ENCODE peak calls at places on chromosome 18, in ten cellular contexts. C is CD8-positive, alpha-beta T cell; A is cardiac muscle cell; K is left ventricle myocardium inferior; T is thoracic aorta; S is Caco-2; Q is adrenal gland; D is hepatocyte; W is fibroblast of lung; B is mesendoderm. J is an unnamed sample. For H3K4me1, the result is how much of the 10 kb centered on the place peaks cover.

GRCh38 chr18:52046842-52047241 is 293.2 kb upstream of the DCC start:
- DNase-seq in C (no peak), A (no peak), K (no peak), T (no peak), S (no peak), Q (no peak), D (no peak), W (no peak), B (no peak), J (no peak)

GRCh38 chr18:55096261-55097026 is 137.2 kb upstream of the CCDC68 start:
- DNase-seq in C (no peak), A (peak), K (no peak), T (no peak), S (peak), Q (peak), D (peak), W (peak), B (peak), J (peak)

GRCh38 chr18:31596081-31596872 is 4.6 kb downstream of the TTR start:
- DNase-seq in C (no peak), A (no peak), K (no peak), T (no peak), S (no peak), Q (no peak), D (no peak), W (no peak), B (no peak), J (no peak)

GRCh38 chr18:75268206-75268605 is 57.6 kb downstream of the TSHZ1 start:
- DNase-seq in C (no peak), A (no peak), K (no peak), T (no peak), S (no peak), Q (no peak), D (no peak), W (no peak), B (no peak), J (no peak)

GRCh38 chr18:44715245-44715644 is 34.6 kb downstream of the SETBP1 start:
- DNase-seq in C (no peak), A (no peak), K (no peak), T (no peak), S (no peak), Q (no peak), D (peak), W (peak), B (peak), J (no peak)

GRCh38 chr18:26406854-26407517 is 141.4 kb downstream of the KCTD1 start:
- DNase-seq in C (no peak), A (no peak), K (no peak), T (no peak), S (no peak), Q (no peak), D (no peak), W (no peak), B (no peak), J (no peak)

GRCh38 chr18:79553696-79554095 is 125.9 kb upstream of the CTDP1 start:
- DNase-seq in C (no peak), A (no peak), K (no peak), T (no peak), S (no peak), Q (no peak), D (no peak), W (no peak), B (no peak), J (no peak)

GRCh38 chr18:74496508-74497307 is 545 bp downstream of the CNDP2 start:
- DNase-seq in C (peak), A (peak), K (peak), T (no peak), S (peak), Q (peak), D (peak), W (peak), B (peak), J (peak)

GRCh38 chr18:31241900-31242409 is 76.0 kb upstream of the DSG1 start:
- DNase-seq in C (no peak), A (peak), K (no peak), T (no peak), S (peak), Q (no peak), D (peak), W (no peak), B (peak), J (peak)

GRCh38 chr18:4854664-4855063 is 342.4 kb downstream of the AKAIN1 start:
- DNase-seq in C (no peak), A (no peak), K (no peak), T (no peak), S (no peak), Q (no peak), D (no peak), W (no peak), B (no peak), J (peak)

GRCh38 chr18:54607213-54607934 is 16.3 kb downstream of the DYNAP start:
- DNase-seq in C (no peak), A (peak), K (no peak), T (no peak), S (peak), Q (no peak), D (peak), W (no peak), B (peak), J (peak)

GRCh38 chr18:215448-216010 is 52.3 kb downstream of the THOC1 start:
- DNase-seq in C (no peak), A (no peak), K (no peak), T (no peak), S (no peak), Q (no peak), D (no peak), W (no peak), B (peak), J (no peak)

GRCh38 chr18:7596133-7596532 is 29.0 kb downstream of the PTPRM start:
- DNase-seq in C (no peak), A (no peak), K (no peak), T (no peak), S (no peak), Q (no peak), D (no peak), W (no peak), B (no peak), J (no peak)

GRCh38 chr18:56044239-56044638 is 456.2 kb upstream of the TCF4 start:
- DNase-seq in C (no peak), A (no peak), K (no peak), T (no peak), S (no peak), Q (no peak), D (no peak), W (no peak), B (no peak), J (no peak)

GRCh38 chr18:36544036-36544725 is 246.7 kb downstream of the FHOD3 start:
- DNase-seq in C (no peak), A (no peak), K (no peak), T (peak), S (no peak), Q (peak), D (no peak), W (no peak), B (no peak), J (no peak)

GRCh38 chr18:47545613-47546012 is 294.2 kb upstream of the SKOR2 start:
- DNase-seq in C (no peak), A (no peak), K (no peak), T (no peak), S (no peak), Q (no peak), D (no peak), W (no peak), B (peak), J (no peak)

GRCh38 chr18:31648966-31649429 is 35.4 kb downstream of the B4GALT6 start:
- DNase-seq in C (no peak), A (no peak), K (no peak), T (no peak), S (peak), Q (peak), D (peak), W (peak), B (peak), J (peak)

GRCh38 chr18:11857177-11857887 is 6.1 kb downstream of the CHMP1B start:
- DNase-seq in C (no peak), A (peak), K (peak), T (peak), S (peak), Q (peak), D (peak), W (peak), B (peak), J (no peak)

GRCh38 chr18:78618726-78619125 is 360.9 kb upstream of the SALL3 start:
- DNase-seq in C (no peak), A (no peak), K (no peak), T (no peak), S (no peak), Q (no peak), D (no peak), W (no peak), B (no peak), J (no peak)

GRCh38 chr18:56678836-56679565 is 27.8 kb downstream of the WDR7 start:
- DNase-seq in C (no peak), A (no peak), K (no peak), T (no peak), S (no peak), Q (no peak), D (no peak), W (no peak), B (no peak), J (peak)

GRCh38 chr18:73647391-73647790 is 500.2 kb downstream of the FBXO15 start:
- DNase-seq in C (no peak), A (no peak), K (no peak), T (no peak), S (no peak), Q (no peak), D (no peak), W (no peak), B (no peak), J (no peak)

GRCh38 chr18:76984193-76985155 is 148.1 kb downstream of the MBP start:
- DNase-seq in C (no peak), A (no peak), K (no peak), T (no peak), S (no peak), Q (no peak), D (no peak), W (no peak), B (no peak), J (no peak)

GRCh38 chr18:55092166-55092565 is 132.9 kb upstream of the CCDC68 start:
- DNase-seq in C (no peak), A (no peak), K (no peak), T (no peak), S (no peak), Q (no peak), D (no peak), W (no peak), B (no peak), J (no peak)

GRCh38 chr18:2495381-2495780 is 75.9 kb downstream of the METTL4 start:
- DNase-seq in C (no peak), A (no peak), K (no peak), T (no peak), S (no peak), Q (no peak), D (no peak), W (no peak), B (no peak), J (no peak)

GRCh38 chr18:73688851-73689659 is 458.6 kb downstream of the FBXO15 start:
- DNase-seq in C (no peak), A (peak), K (no peak), T (no peak), S (no peak), Q (no peak), D (no peak), W (peak), B (peak), J (no peak)

GRCh38 chr18:45664824-45665763 is 49.8 kb downstream of the SLC14A2 start:
- DNase-seq in C (peak), A (peak), K (no peak), T (peak), S (no peak), Q (peak), D (peak), W (peak), B (peak), J (peak)

GRCh38 chr18:41128545-41128944 is 826.5 kb upstream of the PIK3C3 start:
- DNase-seq in C (no peak), A (no peak), K (no peak), T (no peak), S (no peak), Q (no peak), D (no peak), W (peak), B (no peak), J (no peak)

GRCh38 chr18:13316066-13316465 is 97.5 kb downstream of the LDLRAD4 start:
- DNase-seq in C (no peak), A (no peak), K (no peak), T (no peak), S (no peak), Q (no peak), D (no peak), W (no peak), B (no peak), J (no peak)

GRCh38 chr18:14086459-14087231 is 45.6 kb downstream of the ZNF519 start:
- DNase-seq in C (no peak), A (peak), K (no peak), T (no peak), S (no peak), Q (peak), D (peak), W (peak), B (peak), J (peak)

GRCh38 chr18:75612491-75612890 is 185.0 kb upstream of the SMIM21 start:
- DNase-seq in C (no peak), A (no peak), K (no peak), T (no peak), S (no peak), Q (no peak), D (no peak), W (no peak), B (peak), J (no peak)

GRCh38 chr18:21051615-21052014 is 60.0 kb downstream of the ROCK1 start:
- DNase-seq in C (no peak), A (no peak), K (no peak), T (no peak), S (no peak), Q (no peak), D (no peak), W (no peak), B (no peak), J (no peak)

GRCh38 chr18:50410008-50410407 is 35.2 kb downstream of the SKA1 start:
- DNase-seq in C (no peak), A (no peak), K (no peak), T (no peak), S (no peak), Q (no peak), D (no peak), W (no peak), B (peak), J (no peak)

GRCh38 chr18:51447351-51447896 is 249.9 kb upstream of the MEX3C start:
- DNase-seq in C (no peak), A (peak), K (peak), T (no peak), S (no peak), Q (peak), D (peak), W (no peak), B (peak), J (no peak)

GRCh38 chr18:24544949-24545348 is 84.5 kb downstream of the HRH4 start:
- DNase-seq in C (no peak), A (no peak), K (no peak), T (no peak), S (no peak), Q (no peak), D (no peak), W (no peak), B (no peak), J (no peak)

GRCh38 chr18:54636217-54636616 is 45.2 kb downstream of the DYNAP start:
- DNase-seq in C (no peak), A (no peak), K (no peak), T (no peak), S (no peak), Q (no peak), D (no peak), W (no peak), B (no peak), J (no peak)

GRCh38 chr18:77178559-77178958 is 46.0 kb upstream of the MBP start:
- DNase-seq in C (no peak), A (no peak), K (no peak), T (no peak), S (no peak), Q (peak), D (no peak), W (peak), B (no peak), J (no peak)

GRCh38 chr18:45463433-45463832 is 151.8 kb upstream of the SLC14A2 start:
- DNase-seq in C (no peak), A (no peak), K (no peak), T (no peak), S (no peak), Q (no peak), D (no peak), W (no peak), B (no peak), J (no peak)

DNA sequence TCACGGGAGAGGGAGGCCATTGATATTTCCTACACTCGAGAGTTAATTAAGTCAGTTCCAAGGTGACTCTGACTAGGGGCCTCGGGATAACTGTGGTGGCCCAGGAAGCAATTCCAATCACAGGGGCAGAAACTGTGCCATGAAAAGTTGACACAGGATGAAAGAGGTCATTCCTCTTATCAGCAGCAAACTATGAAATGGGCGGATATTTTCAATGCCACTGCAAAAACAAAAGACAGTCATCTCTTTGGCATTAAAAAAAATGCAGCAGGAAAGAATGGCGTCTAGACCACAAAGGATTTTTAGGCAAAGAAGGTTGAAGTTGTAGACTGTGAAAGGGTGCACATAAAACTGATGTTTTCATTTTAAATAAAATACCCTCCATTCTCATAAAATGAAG is 50.0 kb downstream of the TGIF1 start:
- DNase-seq in C (no peak), A (no peak), K (no peak), T (no peak), S (no peak), Q (peak), D (no peak), W (no peak), B (no peak), J (no peak)
- H3K4me3 ChIP-seq in C (no peak), A (no peak), K (no peak), T (no peak), S (no peak), Q (no peak), D (no peak), W (no peak), B (no peak), J (no peak)

GRCh38 chr18:58861353-58861752 is 3.3 kb upstream of the ZNF532 start:
- DNase-seq in C (no peak), A (peak), K (no peak), T (no peak), S (no peak), Q (no peak), D (no peak), W (no peak), B (no peak), J (no peak)
- H3K4me1 ChIP-seq in C (under half), A (half or more), K (half or more), T (half or more), S (under half), Q (under half), D (half or more), W (under half), B (under half), J (under half)

DNA sequence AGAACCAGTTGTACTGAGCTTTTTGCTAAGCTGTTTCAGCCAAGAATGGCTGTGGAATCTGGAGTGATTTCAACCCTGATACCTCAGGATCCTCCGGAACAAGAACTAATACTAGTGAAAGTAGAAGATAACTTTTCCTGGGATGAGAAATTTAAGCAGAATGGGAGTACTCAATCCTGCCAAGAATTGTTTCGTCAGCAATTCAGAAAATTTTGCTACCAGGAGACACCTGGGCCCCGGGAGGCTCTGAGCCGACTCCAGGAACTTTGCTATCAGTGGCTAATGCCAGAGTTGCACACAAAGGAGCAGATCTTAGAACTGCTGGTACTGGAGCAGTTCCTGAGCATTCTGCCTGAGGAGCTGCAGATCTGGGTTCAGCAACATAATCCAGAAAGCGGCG is 1.6 kb downstream of the ZNF397 start:
- DNase-seq in C (no peak), A (no peak), K (no peak), T (no peak), S (no peak), Q (no peak), D (no peak), W (no peak), B (no peak), J (no peak)
- H3K4me3 ChIP-seq in C (no peak), A (peak), K (no peak), T (peak), S (no peak), Q (no peak), D (no peak), W (no peak), B (no peak), J (no peak)

GRCh38 chr18:63179422-63179821 is 140.1 kb downstream of the BCL2 start:
- DNase-seq in C (no peak), A (no peak), K (no peak), T (no peak), S (no peak), Q (no peak), D (no peak), W (no peak), B (no peak), J (no peak)
- H3K4me1 ChIP-seq in C (under half), A (under half), K (under half), T (under half), S (under half), Q (under half), D (under half), W (under half), B (under half), J (under half)

DNA sequence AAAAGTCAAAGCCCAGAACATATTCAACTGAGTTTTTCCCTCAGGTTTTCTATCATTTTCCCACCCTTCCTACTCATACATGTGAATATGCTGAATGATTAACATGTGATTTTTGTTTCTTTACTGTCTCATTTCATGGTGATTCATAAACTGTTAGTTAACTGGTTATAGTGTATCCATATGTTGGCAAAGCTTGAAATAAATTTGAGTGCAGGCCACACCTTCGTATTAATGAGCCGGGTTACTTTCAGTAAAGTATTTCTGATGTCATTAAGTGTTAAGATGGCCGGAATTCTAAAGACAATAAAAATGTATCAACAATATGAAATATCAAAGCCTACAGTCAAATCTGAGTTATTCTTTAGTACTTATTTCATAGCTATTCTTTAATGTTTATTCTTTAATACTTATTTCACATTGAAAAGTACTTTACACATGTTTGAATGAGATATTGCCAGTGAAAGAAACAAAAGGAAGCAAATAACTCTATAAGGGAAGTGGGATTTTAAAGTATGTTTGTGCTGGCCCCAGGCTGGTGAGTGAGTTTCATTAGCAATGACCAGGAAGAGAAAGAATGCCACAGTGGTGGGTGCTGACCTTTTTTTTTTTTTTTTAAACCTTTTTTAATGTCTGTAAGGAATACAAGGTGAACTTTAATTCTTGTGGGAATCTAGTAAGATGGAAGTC is 178.6 kb downstream of the NEDD4L start:
- DNase-seq in C (no peak), A (no peak), K (no peak), T (no peak), S (no peak), Q (no peak), D (no peak), W (no peak), B (no peak), J (no peak)
- H3K4me3 ChIP-seq in C (no peak), A (no peak), K (no peak), T (no peak), S (peak), Q (no peak), D (peak), W (no peak), B (no peak), J (no peak)

GRCh38 chr18:49025426-49025766 is 74.6 kb upstream of the SMAD7 start:
- DNase-seq in C (no peak), A (no peak), K (no peak), T (no peak), S (no peak), Q (no peak), D (no peak), W (no peak), B (no peak), J (no peak)
- H3K4me1 ChIP-seq in C (under half), A (under half), K (under half), T (under half), S (under half), Q (under half), D (under half), W (under half), B (under half), J (under half)

J was measured in HAP-1.